ENCODE peak calls at places on chromosomes 7 and 10, in five cellular contexts. G is AG04449, U is Caco-2, Y is heart left ventricle, D is BJ. N is an unnamed sample.

GRCh38 chr10:77715081-77715480 is 77.5 kb upstream of the KCNMA1 start:
- DNase-seq in G (no peak), U (peak; percentile 68), Y (no peak), D (no peak), N (no peak)

GRCh38 chr7:68058014-68058413 is 1061.4 kb downstream of the TYW1 start:
- DNase-seq in G (no peak), U (no peak), Y (no peak), D (no peak), N (no peak)

GRCh38 chr7:129630341-129630740 is 18.8 kb downstream of the NRF1 start:
- DNase-seq in G (no peak), U (no peak), Y (no peak), D (no peak), N (no peak)

GRCh38 chr10:114920459-114920858 is 17.5 kb upstream of the TRUB1 start:
- DNase-seq in G (no peak), U (no peak), Y (no peak), D (no peak), N (no peak)

GRCh38 chr10:122894261-122894944 is 15.0 kb upstream of the FAM24B start:
- DNase-seq in G (no peak), U (no peak), Y (no peak), D (no peak), N (no peak)

GRCh38 chr7:117946201-117946633 is 73.0 kb upstream of the CTTNBP2 start:
- DNase-seq in G (no peak), U (no peak), Y (no peak), D (no peak), N (no peak)

GRCh38 chr7:42770106-42770505 is 141.8 kb downstream of the C7orf25 start:
- DNase-seq in G (no peak), U (no peak), Y (no peak), D (no peak), N (no peak)

GRCh38 chr10:11141571-11142091 is 124.0 kb downstream of the CELF2 start:
- DNase-seq in G (no peak), U (peak; percentile 24), Y (no peak), D (no peak), N (no peak)

GRCh38 chr10:123809632-123810031 is 82.0 kb downstream of the CPXM2 start:
- DNase-seq in G (no peak), U (no peak), Y (no peak), D (no peak), N (no peak)

GRCh38 chr10:45209888-45210287 is 105.5 kb downstream of the OR13A1 start:
- DNase-seq in G (no peak), U (no peak), Y (no peak), D (no peak), N (no peak)

GRCh38 chr10:45211576-45211975 is 103.8 kb downstream of the OR13A1 start:
- DNase-seq in G (no peak), U (no peak), Y (no peak), D (no peak), N (no peak)
- H3K4me3 ChIP-seq in G (no peak overlapping the region), U (no peak overlapping the region), Y (no peak overlapping the region), D (no peak overlapping the region), N (no peak overlapping the region)

DNA sequence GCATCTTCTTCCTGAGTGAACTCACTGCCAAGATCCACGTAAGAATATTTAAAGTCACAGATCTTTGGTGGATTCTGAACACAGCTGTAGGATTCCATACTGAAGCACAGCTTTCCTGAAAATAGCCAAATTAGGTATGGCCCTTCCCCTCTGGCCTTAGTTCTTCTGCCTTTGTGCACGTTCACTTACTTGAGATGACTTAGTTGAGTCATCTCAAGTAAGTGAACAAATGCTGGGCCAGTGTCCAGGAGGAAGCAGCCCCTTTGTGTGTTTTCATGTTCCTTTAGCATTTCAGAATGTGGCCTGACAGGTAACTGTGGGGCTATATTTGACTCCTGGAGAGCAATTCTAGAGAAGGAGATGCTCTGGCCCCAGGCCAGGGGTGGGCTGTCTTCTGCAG is 51.5 kb downstream of the CCNY start:
- DNase-seq in G (no peak), U (no peak), Y (no peak), D (no peak), N (no peak)
- H3K4me3 ChIP-seq in G (no peak overlapping the region), U (no peak overlapping the region), Y (no peak overlapping the region), D (no peak overlapping the region), N (no peak overlapping the region)

DNA sequence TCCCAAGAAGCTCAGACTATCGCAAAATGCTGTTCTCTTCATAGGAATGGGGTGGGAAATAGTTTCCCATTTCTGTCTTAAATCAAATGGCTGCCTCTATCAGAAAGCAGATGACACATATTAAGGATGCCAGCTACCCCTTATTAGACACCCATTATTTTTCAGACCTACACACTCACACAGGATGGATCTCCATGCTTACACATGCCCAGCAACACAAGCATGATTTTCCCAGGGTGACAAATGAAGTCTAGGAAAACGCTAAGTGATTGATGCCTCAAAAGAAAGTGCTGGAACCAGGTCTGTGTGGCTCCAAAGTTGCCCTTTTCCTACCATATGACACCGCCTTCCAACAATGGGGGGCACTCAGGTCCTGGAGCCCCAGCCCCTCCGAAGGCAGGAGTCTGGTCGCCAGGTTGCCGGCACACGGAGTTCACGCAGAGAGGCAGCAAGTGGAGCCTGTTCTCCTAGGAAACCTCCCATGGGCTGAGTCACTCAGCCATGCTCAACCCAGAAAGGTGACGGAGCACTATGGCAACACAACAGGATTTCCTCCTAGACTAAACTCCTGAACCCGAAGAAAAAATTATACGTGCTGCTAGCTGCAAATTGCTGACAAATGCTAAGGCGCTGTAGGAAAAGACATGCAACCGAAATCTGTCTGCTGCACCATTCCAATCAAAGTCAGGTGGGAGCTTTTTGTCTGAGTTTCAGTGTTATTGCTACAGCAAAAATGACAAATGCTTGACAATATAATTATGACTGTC is 19.8 kb downstream of the VOPP1 start:
- DNase-seq in G (no peak), U (no peak), Y (peak; percentile 46), D (no peak), N (peak; percentile 88)
- H3K4me3 ChIP-seq in G (no peak overlapping the region), U (no peak overlapping the region), Y (no peak overlapping the region), D (no peak overlapping the region), N (peak overlapping the region; percentile 27)

GRCh38 chr10:75508814-75509306 is 77.4 kb downstream of the LRMDA start:
- DNase-seq in G (no peak), U (no peak), Y (no peak), D (no peak), N (no peak)
- H3K4me3 ChIP-seq in G (no peak overlapping the region), U (no peak overlapping the region), Y (no peak overlapping the region), D (no peak overlapping the region), N (no peak overlapping the region)

GRCh38 chr7:102890971-102891692 is 21.7 kb upstream of the LRRC17 start:
- DNase-seq in G (no peak), U (no peak), Y (no peak), D (no peak), N (no peak)
- H3K4me3 ChIP-seq in G (no peak overlapping the region), U (no peak overlapping the region), Y (no peak overlapping the region), D (no peak overlapping the region), N (no peak overlapping the region)

DNA sequence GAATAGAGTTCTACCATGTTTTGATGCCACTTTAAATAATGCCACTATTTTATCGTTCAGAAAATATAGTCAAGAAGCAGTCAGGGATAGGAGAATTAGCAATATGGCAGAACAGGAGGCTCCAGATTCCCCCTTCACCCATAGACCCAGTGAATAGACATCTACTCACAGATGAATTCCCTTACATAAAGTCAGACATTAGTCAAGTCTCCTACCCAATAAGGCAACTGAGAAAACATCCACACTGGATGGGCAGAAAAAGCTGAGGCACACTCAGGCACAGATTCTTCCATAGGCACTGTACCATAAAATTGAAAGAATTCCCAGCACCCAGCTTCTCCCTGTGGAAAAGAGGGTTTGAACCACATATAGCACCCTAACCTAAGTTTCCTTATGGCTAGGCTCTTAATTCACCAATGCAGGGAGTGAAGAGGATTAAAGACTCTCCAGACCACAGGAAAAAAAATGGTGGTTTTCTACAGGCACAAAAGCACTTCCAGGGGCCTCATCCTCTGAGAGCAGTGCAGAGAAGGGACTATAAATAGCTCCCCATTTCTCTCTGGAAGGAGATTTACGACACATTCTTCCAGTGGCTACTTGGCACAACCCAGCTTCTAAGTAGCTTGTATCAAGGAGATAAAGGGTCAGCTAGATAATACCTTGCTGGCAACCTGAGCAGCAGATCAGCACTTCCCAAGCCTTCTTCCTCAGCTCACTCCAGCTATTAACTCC is 73.7 kb downstream of the CRPPA start:
- DNase-seq in G (no peak), U (no peak), Y (no peak), D (no peak), N (peak; percentile 80)
- H3K4me3 ChIP-seq in G (no peak overlapping the region), U (no peak overlapping the region), Y (no peak overlapping the region), D (no peak overlapping the region), N (no peak overlapping the region)

DNA sequence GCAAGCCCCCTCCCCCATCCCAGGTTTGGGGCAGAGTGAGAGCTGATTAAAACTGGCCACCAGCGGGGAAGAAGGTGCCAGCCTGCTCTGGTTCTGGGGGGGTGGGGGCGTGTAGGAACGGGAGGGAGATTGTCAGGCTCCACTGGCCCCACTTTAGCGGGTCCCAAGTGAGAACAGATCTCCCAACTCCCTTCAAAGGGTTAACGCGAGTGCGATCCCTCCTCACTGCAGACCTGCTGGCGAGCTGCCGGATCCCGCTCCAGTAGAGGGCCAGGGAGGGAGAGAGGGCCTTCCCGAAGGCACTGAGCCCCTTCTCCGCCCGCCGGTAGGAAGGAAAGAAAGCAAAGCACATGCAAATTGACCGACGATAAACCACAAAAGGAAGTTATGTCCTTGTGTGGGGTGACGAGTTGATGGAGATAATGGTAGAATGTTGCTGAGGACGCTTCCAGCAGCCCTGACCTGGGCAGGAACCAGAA is 1.3 kb downstream of the NRG3 start:
- DNase-seq in G (no peak), U (no peak), Y (no peak), D (no peak), N (no peak)
- H3K4me3 ChIP-seq in G (no peak overlapping the region), U (no peak overlapping the region), Y (no peak overlapping the region), D (no peak overlapping the region), N (peak overlapping the region; percentile 56)

DNA sequence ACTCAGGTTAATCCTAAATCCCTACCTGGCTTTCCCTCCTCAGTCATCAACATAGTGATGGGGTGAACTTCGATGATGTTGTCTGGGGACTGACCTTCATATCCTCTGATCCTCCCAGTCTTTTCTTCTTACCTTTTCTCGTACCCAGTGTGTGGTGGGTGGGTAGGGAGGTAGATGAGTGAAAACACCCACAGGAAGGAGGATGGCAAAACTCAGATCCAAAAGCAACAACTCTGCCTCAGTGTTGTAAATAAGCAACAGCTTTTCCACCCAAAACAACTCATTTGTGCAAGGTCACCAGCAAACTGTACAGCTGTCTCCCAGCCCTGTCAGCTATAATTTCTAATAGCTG is 38.6 kb downstream of the VOPP1 start:
- DNase-seq in G (no peak), U (no peak), Y (no peak), D (no peak), N (no peak)
- H3K4me3 ChIP-seq in G (no peak overlapping the region), U (no peak overlapping the region), Y (no peak overlapping the region), D (no peak overlapping the region), N (no peak overlapping the region)

GRCh38 chr7:57867884-57868701 is 418.1 kb downstream of the ZNF716 start:
- DNase-seq in G (no peak), U (no peak), Y (no peak), D (no peak), N (no peak)

GRCh38 chr7:57868771-57869483 is 418.9 kb downstream of the ZNF716 start:
- DNase-seq in G (no peak), U (no peak), Y (no peak), D (no peak), N (no peak)
- H3K4me3 ChIP-seq in G (no peak overlapping the region), U (no peak overlapping the region), Y (peak overlapping the region; percentile 14), D (peak overlapping the region; percentile 24), N (peak overlapping the region; percentile 33)

N was measured in retinal pigment epithelial cell.